ENCODE peak calls at places on chromosome 21, in four cellular contexts. B is K562, C is SK-N-SH, H is HCT116. D is an unnamed sample. For H3K4me1, the result is how much of the 10 kb centered on the place peaks cover.

GRCh38 chr21:29673096-29673610 is 266.6 kb downstream of the GRIK1 start:
- DNase-seq in H (no peak), C (no peak), B (no peak), D (no peak)

GRCh38 chr21:24265987-24266386 is 1341.3 kb downstream of the MRPL39 start:
- DNase-seq in B (no peak), H (no peak), C (peak), D (no peak)

GRCh38 chr21:30257773-30258172 is 25.0 kb downstream of the KRTAP24-1 start:
- DNase-seq in B (peak), C (peak), H (no peak), D (peak)

GRCh38 chr21:39082656-39083376 is 100.4 kb downstream of the PSMG1 start:
- DNase-seq in C (no peak), H (peak), B (peak), D (no peak)

GRCh38 chr21:37365657-37366487 is 701 bp upstream of the DYRK1A start:
- DNase-seq in H (no peak), B (peak), C (no peak), D (peak)

GRCh38 chr21:27132270-27132669 is 165.4 kb upstream of the ADAMTS5 start:
- DNase-seq in B (no peak), H (no peak), C (no peak), D (no peak)

GRCh38 chr21:28294046-28294445 is 698.6 kb downstream of the LTN1 start:
- DNase-seq in B (no peak), H (no peak), C (no peak), D (no peak)

GRCh38 chr21:30337644-30338170 is at the start of gene KRTAP27-1:
- DNase-seq in B (no peak), C (no peak), H (no peak), D (no peak)

GRCh38 chr21:37139902-37140301 is 66.8 kb downstream of the TTC3 start:
- DNase-seq in H (no peak), C (no peak), B (no peak), D (peak)

GRCh38 chr21:39422468-39423241 is 22.9 kb downstream of the LCA5L start:
- DNase-seq in C (no peak), H (no peak), B (no peak), D (no peak)

GRCh38 chr21:36966846-36967657 is 583 bp upstream of the HLCS start:
- DNase-seq in C (no peak), H (no peak), B (no peak), D (no peak)

GRCh38 chr21:41142051-41142795 is 25.7 kb upstream of the BACE2 start:
- DNase-seq in B (no peak), H (no peak), C (no peak), D (no peak)

GRCh38 chr21:22728091-22728490 is 1729.9 kb downstream of the NCAM2 start:
- DNase-seq in H (no peak), C (no peak), B (no peak), D (peak)

GRCh38 chr21:25453524-25453923 is 153.8 kb downstream of the MRPL39 start:
- DNase-seq in H (no peak), C (no peak), B (no peak), D (no peak)

GRCh38 chr21:40487406-40487805 is 359.6 kb downstream of the DSCAM start:
- DNase-seq in C (no peak), H (no peak), B (no peak), D (no peak)

GRCh38 chr21:31727181-31727580 is 4.7 kb downstream of the SCAF4 start:
- DNase-seq in C (no peak), H (no peak), B (no peak), D (no peak)

GRCh38 chr21:36916718-36917117 is 49.8 kb downstream of the HLCS start:
- DNase-seq in H (no peak), B (no peak), C (no peak), D (no peak)

GRCh38 chr21:39224930-39225329 is 41.7 kb upstream of the PSMG1 start:
- DNase-seq in B (no peak), C (no peak), H (no peak), D (no peak)

GRCh38 chr21:15517394-15517793 is 212.4 kb upstream of the USP25 start:
- DNase-seq in C (no peak), H (no peak), B (no peak), D (no peak)

GRCh38 chr21:38824124-38824822 is 18.5 kb downstream of the ETS2 start:
- DNase-seq in H (no peak), C (no peak), B (no peak), D (no peak)

GRCh38 chr21:46608672-46609111 is 3.8 kb upstream of the S100B start:
- DNase-seq in B (peak), H (no peak), C (no peak), D (no peak)

GRCh38 chr21:42337830-42338729 is 12.7 kb downstream of the TFF2 start:
- DNase-seq in H (no peak), B (peak), C (peak), D (peak)

GRCh38 chr21:42337276-42337675 is 13.5 kb downstream of the TFF2 start:
- DNase-seq in B (no peak), C (no peak), H (no peak), D (no peak)

GRCh38 chr21:42338730-42339715 is 11.8 kb downstream of the TFF2 start:
- DNase-seq in H (no peak), B (no peak), C (no peak), D (no peak)

GRCh38 chr21:42332557-42332956 is 17.3 kb upstream of the TFF3 start:
- DNase-seq in B (no peak), C (no peak), H (no peak), D (no peak)

DNA sequence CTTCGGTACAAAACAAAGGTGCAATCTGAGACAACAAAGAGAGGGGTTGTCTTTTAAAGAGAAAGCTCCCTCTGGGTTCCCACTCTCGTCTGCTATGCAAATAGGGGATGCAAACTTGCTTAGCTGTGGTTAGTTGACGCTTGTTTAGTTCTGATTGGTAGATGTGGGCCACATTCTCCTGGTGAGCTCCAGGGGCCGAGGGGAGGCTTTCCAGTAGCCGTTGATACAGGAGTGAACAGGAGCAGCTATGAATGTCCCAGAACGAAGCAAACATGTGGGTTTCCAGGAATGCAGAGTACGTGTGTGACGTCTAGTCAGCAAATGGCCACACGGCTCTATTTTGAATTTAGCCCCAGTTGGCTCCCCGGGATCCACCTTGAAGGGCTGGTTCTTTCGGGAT is 14.7 kb downstream of the TFF2 start:
- DNase-seq in B (no peak), H (no peak), C (no peak), D (peak)
- TF ChIP-seq YY1 in B (no peak), H (no peak), C (no peak), D (no peak)

GRCh38 chr21:34800797-34801518 is 132.2 kb downstream of the CLIC6 start:
- DNase-seq in H (no peak), C (no peak), B (no peak), D (no peak)
- H3K4me1 ChIP-seq in H (half or more), C (under half), B (under half), D (under half)

DNA sequence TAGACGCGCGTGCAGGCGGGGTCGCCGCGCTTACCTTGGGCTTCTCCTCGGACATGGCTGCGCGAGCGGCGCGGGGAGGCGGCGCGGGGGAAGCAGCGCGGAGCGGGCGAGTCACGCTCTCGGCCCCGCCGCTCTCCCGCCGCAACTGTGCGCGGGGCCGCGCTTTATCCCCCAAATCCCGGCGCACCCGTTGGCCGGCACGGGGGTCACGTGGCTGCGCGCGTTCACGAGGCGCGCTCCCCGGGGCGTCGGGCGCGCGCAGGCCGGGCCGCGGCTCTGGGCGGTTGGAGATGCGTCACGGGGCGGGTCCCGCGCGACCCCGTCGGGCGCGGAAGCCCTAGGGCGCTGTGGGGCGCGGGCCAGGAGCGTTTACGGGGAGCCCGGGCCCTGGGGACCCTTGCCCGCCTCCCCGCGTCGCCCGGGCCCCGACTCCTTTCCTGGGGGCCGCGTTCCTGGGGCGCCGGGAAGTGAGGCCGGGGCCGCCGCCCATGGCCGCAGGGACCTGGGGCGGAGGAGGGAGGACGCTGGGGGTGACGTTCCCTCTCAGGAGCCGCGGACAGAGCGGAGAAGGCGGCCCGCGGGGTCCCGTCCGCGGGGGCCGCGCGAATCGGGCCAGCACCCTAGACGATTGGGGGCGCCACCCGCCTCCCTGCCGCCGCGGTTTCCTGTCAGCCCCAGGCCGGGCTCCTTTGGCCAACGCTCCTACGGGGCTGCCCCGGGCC is at the start of gene SUMO3:
- DNase-seq in C (peak), B (peak), H (no peak), D (peak)
- TF ChIP-seq YY1 in C (no peak), B (peak), H (no peak), D (no peak)

GRCh38 chr21:35206141-35207125 is 157.3 kb upstream of the RUNX1 start:
- DNase-seq in B (peak), C (no peak), H (no peak), D (no peak)
- H3K4me1 ChIP-seq in B (under half), C (under half), H (under half), D (under half)

GRCh38 chr21:33433425-33434114 is 30.4 kb downstream of the IFNGR2 start:
- DNase-seq in C (no peak), H (no peak), B (no peak), D (no peak)

GRCh38 chr21:33433001-33433400 is 29.8 kb downstream of the IFNGR2 start:
- DNase-seq in H (no peak), B (no peak), C (no peak), D (no peak)

GRCh38 chr21:33432496-33432895 is 29.3 kb downstream of the IFNGR2 start:
- DNase-seq in B (no peak), H (no peak), C (no peak), D (no peak)

GRCh38 chr21:33428669-33429068 is 25.5 kb downstream of the IFNGR2 start:
- DNase-seq in H (no peak), C (no peak), B (no peak), D (no peak)

GRCh38 chr21:33430858-33431257 is 27.6 kb downstream of the IFNGR2 start:
- DNase-seq in H (no peak), C (no peak), B (no peak), D (no peak)
- TF ChIP-seq YY1 in H (no peak), C (no peak), B (no peak), D (no peak)

DNA sequence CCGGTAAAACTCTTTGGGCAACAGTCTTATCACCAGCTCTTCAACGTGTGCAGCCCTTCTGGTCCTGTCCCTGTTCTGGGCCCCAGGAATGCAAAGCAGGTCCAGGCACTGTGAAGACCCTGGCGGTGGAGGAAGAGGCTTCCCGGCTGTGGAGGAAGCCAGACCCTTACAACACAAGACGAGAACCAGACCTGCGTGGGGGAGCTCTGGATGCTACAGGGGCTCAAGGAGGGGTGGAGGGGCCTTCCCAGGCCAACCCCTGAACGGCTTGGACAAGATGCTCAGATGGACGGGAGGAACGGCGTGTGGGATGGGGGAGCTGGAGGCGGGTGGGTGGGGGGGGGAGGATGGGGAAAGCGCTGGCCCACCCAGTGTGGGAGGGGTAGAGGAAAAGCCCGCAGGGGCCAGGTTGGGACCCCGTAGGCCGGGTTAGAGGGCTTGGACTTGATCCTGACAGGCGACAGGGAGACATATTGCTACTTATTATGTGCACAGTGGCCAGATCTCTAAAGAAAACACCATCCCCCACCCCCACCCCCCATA is 5.1 kb upstream of the OLIG2 start:
- DNase-seq in B (no peak), H (no peak), C (peak), D (no peak)
- H3K4me1 ChIP-seq in B (under half), H (under half), C (under half), D (under half)

DNA sequence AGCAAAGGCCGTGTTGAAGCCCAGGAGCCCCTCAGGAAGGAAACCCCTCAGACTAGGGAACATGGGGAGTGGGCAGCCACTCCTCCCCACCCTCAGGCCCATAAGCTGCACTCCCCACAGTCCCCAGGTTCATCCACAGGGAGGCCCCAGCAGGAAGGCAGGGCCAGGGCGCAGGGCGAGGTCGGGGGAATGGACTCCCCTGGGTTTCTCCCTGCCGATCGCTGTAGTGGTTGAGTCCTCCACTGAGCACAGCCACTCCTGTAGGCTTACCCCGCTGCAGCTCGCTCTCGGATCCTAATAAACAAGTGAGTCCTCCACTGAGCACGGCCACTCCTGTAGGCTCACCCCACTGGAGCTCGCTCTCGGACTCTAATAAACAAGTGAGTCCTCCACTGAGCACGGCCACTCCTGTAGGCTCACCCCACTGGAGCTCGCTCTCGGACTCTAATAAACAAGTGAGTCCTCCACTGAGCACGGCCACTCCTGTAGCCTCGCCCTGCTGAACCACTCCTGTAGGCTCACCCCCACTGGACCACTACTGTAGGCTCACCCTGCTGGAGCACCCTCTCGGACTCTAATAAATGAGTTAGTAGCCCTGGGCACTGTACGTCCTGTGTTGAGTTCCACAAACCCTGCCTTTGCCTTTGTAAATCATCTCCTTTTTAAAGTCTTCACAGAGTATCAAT is 16.2 kb upstream of the COL18A1 start:
- DNase-seq in H (no peak), C (no peak), B (no peak), D (no peak)
- TF ChIP-seq YY1 in H (no peak), C (no peak), B (no peak), D (no peak)

D was measured in NT2/D1.